ENCODE peak calls at places on chromosomes 4 and X, in six cellular contexts. V is tibial nerve, O is lower lobe of right lung, W is DND-41, F is pancreas, I is cardiac muscle cell. G is an unnamed sample.

GRCh38 chr4:6239486-6239885 is 30.2 kb upstream of the WFS1 start:
- DNase-seq in F (peak; percentile 38), W (no peak), V (no peak), I (no peak), O (peak; percentile 38), G (no peak)

GRCh38 chrX:68183612-68184214 is 249.6 kb downstream of the OPHN1 start:
- DNase-seq in F (no peak), V (no peak), O (no peak), W (peak; percentile 3), I (peak; percentile 52), G (no peak)

GRCh38 chr4:48046059-48046458 is 29.5 kb downstream of the NIPAL1 start:
- DNase-seq in I (no peak), V (no peak), O (no peak), F (no peak), W (no peak), G (no peak)

GRCh38 chrX:68508799-68509198 is 9.9 kb downstream of the YIPF6 start:
- DNase-seq in O (no peak), F (no peak), W (no peak), I (peak; percentile 15), V (no peak), G (no peak)

GRCh38 chr4:39721788-39722187 is 23.9 kb downstream of the UBE2K start:
- DNase-seq in I (no peak), V (no peak), O (peak; percentile 14), F (no peak), W (no peak), G (no peak)

GRCh38 chr4:7041851-7042696 is 1.1 kb upstream of the TADA2B start:
- DNase-seq in I (no peak), W (no peak), O (peak; percentile 84), F (peak; percentile 76), V (peak; percentile 21), G (peak; percentile 11)

GRCh38 chr4:169506903-169507302 is 105.5 kb downstream of the NEK1 start:
- DNase-seq in W (no peak), O (no peak), F (no peak), I (no peak), V (no peak), G (no peak)

GRCh38 chrX:20361890-20362262 is 95.2 kb upstream of the RPS6KA3 start:
- DNase-seq in O (no peak), F (no peak), W (no peak), I (peak; percentile 82), V (no peak), G (no peak)

GRCh38 chrX:6067600-6067999 is 161.1 kb downstream of the NLGN4X start:
- DNase-seq in F (no peak), I (no peak), W (no peak), O (no peak), V (no peak), G (no peak)

GRCh38 chr4:10030946-10031662 is 9.8 kb upstream of the SLC2A9 start:
- DNase-seq in I (no peak), W (no peak), O (no peak), F (no peak), V (no peak), G (no peak)

GRCh38 chr4:10033191-10033881 is 12.0 kb upstream of the SLC2A9 start:
- DNase-seq in F (no peak), W (no peak), I (peak; percentile 74), O (no peak), V (no peak), G (no peak)

GRCh38 chr4:10032625-10033024 is 11.3 kb upstream of the SLC2A9 start:
- DNase-seq in O (no peak), V (no peak), I (peak; percentile 77), W (no peak), F (no peak), G (no peak)

GRCh38 chr4:10034136-10034535 is 12.8 kb upstream of the SLC2A9 start:
- DNase-seq in I (no peak), W (no peak), O (no peak), F (no peak), V (no peak), G (no peak)

DNA sequence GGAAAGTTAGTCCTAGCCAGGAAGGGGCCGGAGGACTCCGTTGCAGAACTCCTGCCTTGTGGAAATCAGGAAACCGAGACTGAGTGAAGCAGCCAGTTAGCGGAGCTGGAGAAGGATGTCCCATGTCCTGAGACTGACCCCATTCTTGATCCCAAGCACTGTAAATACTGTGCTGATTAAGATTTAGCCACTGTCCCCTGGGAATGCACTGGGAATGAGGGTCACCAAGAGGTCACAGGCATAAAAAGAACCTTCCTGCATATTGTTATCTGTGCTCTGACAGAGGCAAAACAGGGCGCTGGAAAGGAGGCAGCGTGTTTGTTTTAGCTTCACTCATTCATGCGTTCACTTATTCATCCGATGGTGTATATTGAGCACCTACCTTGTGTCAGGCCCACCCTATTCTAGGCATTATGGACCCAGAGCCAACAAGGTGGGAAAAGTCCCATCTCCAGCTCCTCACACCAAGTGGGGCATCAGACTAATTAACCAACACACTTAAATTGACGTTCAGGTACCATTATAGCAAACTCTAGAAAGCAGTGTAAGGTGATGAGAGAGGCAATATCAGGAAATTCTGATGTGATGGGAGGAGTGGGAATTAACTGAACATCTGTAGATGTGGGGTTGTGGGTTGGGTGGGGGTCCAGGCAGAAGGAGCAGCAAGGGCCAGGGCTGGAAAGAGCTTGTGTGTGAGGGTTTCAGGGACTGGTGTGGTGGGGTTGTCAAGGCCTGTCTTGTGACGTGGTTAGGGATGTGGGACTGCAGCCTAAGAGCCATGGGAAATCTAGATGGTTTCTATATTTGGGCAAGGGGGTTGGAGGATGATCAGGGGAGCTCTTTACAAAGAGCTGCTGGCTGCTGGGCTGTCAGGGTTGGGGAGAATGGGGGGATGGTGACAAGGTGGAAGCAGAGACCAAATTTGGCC is 10.6 kb upstream of the SLC2A9 start:
- DNase-seq in I (peak; percentile 44), F (no peak), O (no peak), V (no peak), W (no peak), G (no peak)
- H3K27ac ChIP-seq in I (peak overlapping the region; percentile 76), F (no peak overlapping the region), O (no peak overlapping the region), V (peak overlapping the region; percentile 38), W (no peak overlapping the region), G (no peak overlapping the region)

GRCh38 chr4:150582101-150582565 is at the start of gene MAB21L2:
- DNase-seq in W (no peak), F (no peak), I (no peak), V (no peak), O (no peak), G (no peak)
- H3K4me3 ChIP-seq in W (no peak within 1 kb of the TSS), F (no peak within 1 kb of the TSS), I (peak within 1 kb of the TSS; percentile 5), V (peak within 1 kb of the TSS; percentile 32), O (peak within 1 kb of the TSS; percentile 45), G (no peak within 1 kb of the TSS)

GRCh38 chr4:184453402-184454160 is 20.8 kb downstream of the IRF2 start:
- DNase-seq in V (no peak), F (no peak), O (no peak), W (peak; percentile 10), I (peak; percentile 82), G (peak; percentile 9)
- H3K4me1 ChIP-seq in V (peaks cover 64% of the 10 kb centered on the region), F (peaks cover 21% of the 10 kb centered on the region), O (peaks cover 73% of the 10 kb centered on the region), W (no peaks in the 10 kb centered on the region), I (peaks cover 7% of the 10 kb centered on the region), G (peaks cover 8% of the 10 kb centered on the region)

GRCh38 chr4:53586121-53586816 is 5.0 kb downstream of the LNX1 start:
- DNase-seq in F (no peak), I (peak; percentile 91), O (no peak), W (no peak), V (no peak), G (no peak)
- H3K27ac ChIP-seq in F (no peak overlapping the region), I (no peak overlapping the region), O (no peak overlapping the region), W (no peak overlapping the region), V (no peak overlapping the region), G (no peak overlapping the region)

GRCh38 chr4:153224474-153224873 is 20.2 kb downstream of the TRIM2 start:
- DNase-seq in O (no peak), I (no peak), V (no peak), F (no peak), W (no peak), G (no peak)
- H3K4me3 ChIP-seq in O (no peak overlapping the region), I (no peak overlapping the region), V (no peak overlapping the region), F (no peak overlapping the region), W (no peak overlapping the region), G (no peak overlapping the region)

GRCh38 chrX:130103605-130104004 is 6.7 kb downstream of the ELF4 start:
- DNase-seq in O (no peak), F (no peak), W (no peak), V (no peak), I (no peak), G (no peak)

GRCh38 chrX:130109429-130110378 is 593 bp downstream of the ELF4 start:
- DNase-seq in V (no peak), F (no peak), W (no peak), I (no peak), O (peak; percentile 48), G (no peak)

GRCh38 chrX:130105226-130105625 is 5.1 kb downstream of the ELF4 start:
- DNase-seq in I (no peak), V (no peak), W (no peak), F (no peak), O (no peak), G (no peak)

GRCh38 chrX:130108647-130109428 is 1.5 kb downstream of the ELF4 start:
- DNase-seq in V (no peak), I (no peak), W (no peak), O (peak; percentile 72), F (no peak), G (peak; percentile 20)

DNA sequence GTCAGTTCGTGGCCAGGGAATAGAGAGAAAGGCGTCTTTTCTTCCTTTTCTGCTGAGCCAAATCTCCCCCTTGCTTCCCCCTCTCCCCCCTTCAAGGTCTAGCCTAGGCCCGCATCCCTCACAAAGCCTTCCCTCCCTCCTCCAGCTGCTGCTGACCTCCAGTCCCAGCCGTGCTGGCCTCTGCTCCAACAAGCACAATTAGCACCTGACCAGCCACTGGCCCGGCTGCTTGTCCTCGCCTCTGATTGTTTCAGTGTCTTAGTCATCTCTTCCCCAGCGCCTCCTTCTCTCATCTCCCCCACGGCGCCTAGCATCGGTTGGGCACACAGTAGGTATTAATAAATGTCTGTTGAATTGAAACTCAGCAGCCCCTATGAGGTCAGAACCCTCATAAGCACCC is 4.2 kb downstream of the ELF4 start:
- DNase-seq in O (no peak), V (no peak), W (no peak), F (no peak), I (no peak), G (no peak)
- H3K4me1 ChIP-seq in O (peaks cover 9% of the 10 kb centered on the region), V (no peaks in the 10 kb centered on the region), W (peaks cover 20% of the 10 kb centered on the region), F (no peaks in the 10 kb centered on the region), I (no peaks in the 10 kb centered on the region), G (peaks cover 9% of the 10 kb centered on the region)

DNA sequence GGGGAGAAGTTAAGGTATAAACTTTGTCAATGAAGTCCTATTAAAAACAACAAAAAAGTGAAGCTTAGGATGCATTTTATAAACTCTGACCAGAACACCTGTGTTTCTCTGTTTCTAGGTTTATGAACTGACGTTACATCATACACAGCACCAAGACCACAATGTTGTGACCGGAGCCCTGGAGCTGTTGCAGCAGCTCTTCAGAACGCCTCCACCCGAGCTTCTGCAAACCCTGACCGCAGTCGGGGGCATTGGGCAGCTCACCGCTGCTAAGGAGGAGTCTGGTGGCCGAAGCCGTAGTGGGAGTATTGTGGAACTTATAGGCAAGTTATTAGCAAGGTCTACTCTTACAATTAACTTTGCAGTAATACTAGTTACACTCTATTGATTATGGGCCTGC is 46.6 kb downstream of the HTT start:
- DNase-seq in I (no peak), O (no peak), F (no peak), V (no peak), W (no peak), G (no peak)
- H3K27ac ChIP-seq in I (no peak overlapping the region), O (peak overlapping the region; percentile 37), F (no peak overlapping the region), V (no peak overlapping the region), W (no peak overlapping the region), G (no peak overlapping the region)

DNA sequence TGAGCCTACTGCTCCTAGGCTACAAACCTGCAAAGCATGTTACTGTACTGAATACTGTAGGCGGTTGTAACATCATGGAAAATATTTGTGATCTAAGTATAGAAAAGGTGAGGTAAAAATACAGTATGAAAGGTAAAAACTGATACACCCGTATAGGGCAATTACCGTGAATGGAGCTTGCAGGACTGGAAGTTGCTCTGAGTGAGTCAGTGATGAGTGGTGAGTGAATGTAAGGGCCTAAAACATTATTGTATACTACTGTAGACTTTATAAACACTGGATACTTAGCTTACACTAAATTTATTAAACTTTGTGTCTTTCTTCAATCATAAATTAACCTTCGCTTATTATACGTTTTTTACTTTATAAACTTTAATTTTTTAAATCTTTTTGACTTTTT is 3.7 kb downstream of the KIF4A start:
- DNase-seq in V (no peak), I (no peak), W (no peak), F (no peak), O (no peak), G (no peak)
- H3K4me3 ChIP-seq in V (no peak overlapping the region), I (no peak overlapping the region), W (no peak overlapping the region), F (no peak overlapping the region), O (no peak overlapping the region), G (no peak overlapping the region)

G was measured in effector memory CD4-positive, alpha-beta T cell.